ENCODE peak calls at places on chromosomes 5 and 9, in nine cellular contexts. G is GM06990, Z is A549, V is fibroblast of mammary gland, N is osteocyte, O is IMR-90, E is dorsolateral prefrontal cortex, Q is GM10248, J is fibroblast of pulmonary artery. C is an unnamed sample.
A peak's percentile ranks its signal among the peaks of the same experiment; 100 is the strongest.

GRCh38 chr9:137280478-137281344 is 3.2 kb downstream of the TOR4A start:
- DNase-seq in E (no peak), Q (peak; percentile 67), N (no peak), O (no peak), Z (no peak), V (no peak), J (peak; percentile 37), G (no peak), C (peak; percentile 73)

GRCh38 chr9:133604214-133604613 is 5.0 kb downstream of the FAM163B start:
- DNase-seq in J (no peak), V (no peak), Q (no peak), O (no peak), G (no peak), Z (no peak), N (no peak), E (no peak), C (no peak)

GRCh38 chr9:122875523-122875922 is 29.6 kb downstream of the RC3H2 start:
- DNase-seq in G (no peak), Z (no peak), O (no peak), N (no peak), Q (peak; percentile 15), E (no peak), J (no peak), V (no peak), C (peak; percentile 31)

GRCh38 chr9:80285325-80285724 is 713.6 kb downstream of the TLE4 start:
- DNase-seq in Z (no peak), E (no peak), O (peak; percentile 7), G (no peak), J (peak; percentile 3), Q (no peak), N (no peak), V (peak; percentile 2), C (no peak)

GRCh38 chr5:17305024-17305423 is 87.6 kb downstream of the BASP1 start:
- DNase-seq in J (peak; percentile 44), N (no peak), E (no peak), Z (peak; percentile 97), V (no peak), O (peak; percentile 76), G (no peak), Q (no peak), C (no peak)

GRCh38 chr5:102807878-102808502 is 52.9 kb downstream of the PAM start:
- DNase-seq in O (peak; percentile 79), J (peak; percentile 16), Z (peak; percentile 4), G (no peak), N (no peak), Q (no peak), V (peak; percentile 74), E (no peak), C (no peak)

GRCh38 chr9:4923580-4924544 is 61.2 kb upstream of the JAK2 start:
- DNase-seq in J (peak; percentile 55), Q (peak; percentile 67), Z (peak; percentile 36), N (no peak), G (no peak), V (peak; percentile 61), O (peak; percentile 44), E (no peak), C (peak; percentile 60)

GRCh38 chr9:137761032-137761431 is 116.5 kb upstream of the CACNA1B start:
- DNase-seq in N (no peak), V (no peak), E (no peak), Q (peak; percentile 64), O (no peak), G (peak; percentile 67), Z (no peak), J (no peak), C (peak; percentile 83)

GRCh38 chr5:54595724-54596123 is 78.2 kb downstream of the SNX18 start:
- DNase-seq in Z (no peak), G (no peak), Q (no peak), O (peak; percentile 47), N (no peak), E (no peak), J (peak; percentile 62), V (no peak), C (no peak)

GRCh38 chr5:132013711-132014110 is 2.3 kb upstream of the ACSL6 start:
- DNase-seq in Z (no peak), J (no peak), E (no peak), N (peak; percentile 69), V (no peak), Q (no peak), O (no peak), G (no peak), C (no peak)

GRCh38 chr5:36402512-36402906 is 100.8 kb upstream of the RANBP3L start:
- DNase-seq in E (no peak), J (no peak), V (peak; percentile 22), O (no peak), N (no peak), Q (no peak), G (no peak), Z (no peak), C (no peak)

GRCh38 chr5:146947181-146947941 is 68.8 kb upstream of the PPP2R2B start:
- DNase-seq in O (peak; percentile 4), J (peak; percentile 12), Q (no peak), E (no peak), Z (peak; percentile 27), N (no peak), G (no peak), V (peak; percentile 38), C (no peak)

GRCh38 chr9:70415041-70415440 is 584 bp upstream of the KLF9 start:
- DNase-seq in J (no peak), G (no peak), E (no peak), Z (no peak), O (no peak), N (no peak), V (no peak), Q (no peak), C (no peak)

GRCh38 chr5:149403923-149404745 is 25.0 kb upstream of the IL17B start:
- DNase-seq in Z (peak; percentile 72), E (no peak), G (no peak), J (no peak), V (peak; percentile 99), N (no peak), Q (no peak), O (peak; percentile 93), C (no peak)

GRCh38 chr9:87606921-87607521 is 109.4 kb downstream of the DAPK1 start:
- DNase-seq in V (peak; percentile 71), Q (no peak), E (no peak), Z (peak; percentile 28), O (peak; percentile 59), N (no peak), G (no peak), J (peak; percentile 87), C (no peak)

GRCh38 chr5:98930972-98931762 is 2.4 kb upstream of the CHD1 start:
- DNase-seq in J (no peak), V (no peak), Q (no peak), N (no peak), E (no peak), G (no peak), Z (no peak), O (no peak), C (no peak)

GRCh38 chr5:17305964-17306725 is 88.7 kb downstream of the BASP1 start:
- DNase-seq in Q (no peak), J (peak; percentile 78), Z (peak; percentile 99), G (no peak), O (peak; percentile 84), N (peak; percentile 86), E (no peak), V (peak; percentile 64), C (no peak)

GRCh38 chr9:19683715-19684114 is 105.1 kb downstream of the SLC24A2 start:
- DNase-seq in V (no peak), Z (no peak), O (no peak), J (no peak), Q (no peak), N (no peak), G (no peak), E (no peak), C (no peak)
- TF ChIP-seq CTCF in V (no peak), Z (no peak), O (no peak), J (no peak), Q (no peak), N (no peak), G (no peak), E (no peak), C (no peak)

GRCh38 chr9:126947529-126947928 is 32.9 kb downstream of the RALGPS1 start:
- DNase-seq in V (no peak), O (no peak), G (no peak), J (no peak), E (no peak), Q (no peak), Z (no peak), N (no peak), C (no peak)
- TF ChIP-seq CTCF in V (no peak), O (no peak), G (peak; percentile 14), J (no peak), E (no peak), Q (peak; percentile 20), Z (no peak), N (peak; percentile 5), C (no peak)

DNA sequence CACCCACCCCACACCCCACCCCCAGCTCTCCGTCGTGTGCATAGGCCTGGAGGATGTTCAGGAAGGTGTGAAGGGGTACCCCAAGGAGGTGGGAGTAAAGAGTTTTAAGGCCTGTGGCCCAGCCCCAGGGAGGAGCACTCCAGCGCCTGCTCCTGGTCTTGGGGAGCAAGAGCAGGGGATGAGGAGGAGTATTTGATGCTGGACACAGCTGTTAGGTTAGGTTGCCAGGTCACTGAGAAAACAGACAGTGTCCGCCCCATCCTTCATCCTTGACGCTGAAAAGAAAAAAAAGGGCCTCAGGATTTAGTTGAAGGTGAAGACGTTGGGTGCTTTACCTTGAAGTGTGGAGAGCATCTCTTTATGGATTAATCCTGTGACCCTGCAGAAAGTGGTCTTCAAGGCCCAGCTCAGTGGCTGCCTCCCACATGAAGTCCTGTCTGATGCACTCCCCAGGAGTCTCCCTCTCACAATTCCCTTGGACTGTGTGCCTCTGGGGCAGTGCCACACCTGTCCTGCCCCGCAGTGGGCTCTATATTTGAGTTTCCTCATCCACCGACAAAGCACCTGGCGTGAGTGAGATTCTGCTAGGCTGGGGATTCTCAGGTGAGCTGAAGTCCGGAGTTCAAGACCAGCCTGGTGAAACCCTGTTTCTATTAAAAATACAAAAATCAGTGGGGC is 101.8 kb downstream of the SPRY4 start:
- DNase-seq in E (no peak), Q (no peak), G (peak; percentile 23), V (no peak), O (no peak), Z (no peak), J (no peak), N (no peak), C (no peak)
- TF ChIP-seq CTCF in E (no peak), Q (no peak), G (no peak), V (no peak), O (no peak), Z (no peak), J (no peak), N (no peak), C (no peak)

DNA sequence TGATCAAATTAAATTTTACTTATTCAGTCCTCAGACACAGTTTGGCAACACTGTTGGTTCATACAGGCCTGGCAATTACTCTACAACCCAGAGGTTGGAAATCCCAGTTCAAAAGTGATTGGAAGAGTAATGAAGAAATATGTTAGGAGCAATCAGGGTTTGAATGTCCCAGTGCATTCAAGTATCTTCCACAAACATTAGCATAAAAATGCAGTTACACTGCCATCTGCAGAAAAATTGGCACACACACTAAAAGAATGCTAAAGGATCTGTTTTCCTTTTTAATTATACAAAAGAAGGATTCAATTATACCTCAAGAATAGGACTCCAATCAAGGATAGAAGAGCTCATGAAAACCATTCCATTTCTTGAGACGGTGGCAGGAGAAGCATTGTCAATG is 130.2 kb downstream of the DNAH5 start:
- DNase-seq in O (peak; percentile 20), N (no peak), Q (no peak), V (peak; percentile 1), Z (no peak), E (no peak), J (no peak), G (no peak), C (no peak)
- TF ChIP-seq CTCF in O (peak; percentile 47), N (no peak), Q (no peak), V (no peak), Z (no peak), E (no peak), J (no peak), G (no peak), C (no peak)

C was measured in GM13977.